ENCODE peak calls at places on chromosome 3, in six cellular contexts. C, R, U, P, E and L are unnamed samples.

GRCh38 chr3:89025185-89025584 is 82.2 kb upstream of the EPHA3 start:
- DNase-seq in R (no peak), E (no peak), P (no peak), U (peak; percentile 28), C (peak; percentile 15), L (no peak)

GRCh38 chr3:127041933-127042332 is 59.0 kb downstream of the PLXNA1 start:
- DNase-seq in U (no peak), E (no peak), P (no peak), R (no peak), C (no peak), L (no peak)

GRCh38 chr3:147419062-147419701 is 10.0 kb downstream of the ZIC1 start:
- DNase-seq in P (no peak), E (no peak), U (peak; percentile 86), R (peak; percentile 40), C (peak; percentile 90), L (peak; percentile 79)

GRCh38 chr3:164479406-164479805 is 598.9 kb downstream of the SI start:
- DNase-seq in E (no peak), C (no peak), U (no peak), P (no peak), R (no peak), L (no peak)

GRCh38 chr3:144129536-144130214 is 158.1 kb downstream of the DIPK2A start:
- DNase-seq in R (no peak), E (no peak), P (no peak), C (no peak), U (no peak), L (no peak)

GRCh38 chr3:17278006-17278405 is 393.3 kb downstream of the PLCL2 start:
- DNase-seq in R (no peak), C (no peak), E (no peak), U (no peak), P (no peak), L (no peak)

GRCh38 chr3:71063768-71064287 is 519.7 kb downstream of the FOXP1 start:
- DNase-seq in E (peak; percentile 32), R (no peak), C (no peak), P (no peak), U (no peak), L (no peak)

GRCh38 chr3:134892317-134892716 is 97.3 kb downstream of the EPHB1 start:
- DNase-seq in P (no peak), U (no peak), R (no peak), C (no peak), E (no peak), L (no peak)

GRCh38 chr3:119637679-119638525 is 22.5 kb downstream of the POPDC2 start:
- DNase-seq in U (no peak), R (no peak), P (no peak), C (no peak), E (no peak), L (no peak)

GRCh38 chr3:50154840-50155490 is at the start of gene SEMA3F:
- DNase-seq in E (peak; percentile 59), P (no peak), R (no peak), U (peak; percentile 94), C (no peak), L (peak; percentile 24)

GRCh38 chr3:15527031-15527459 is 5.5 kb upstream of the COLQ start:
- DNase-seq in R (no peak), U (peak; percentile 82), C (no peak), E (no peak), P (no peak), L (no peak)

GRCh38 chr3:67416703-67417102 is 237.7 kb downstream of the SUCLG2 start:
- DNase-seq in E (no peak), P (no peak), U (no peak), R (no peak), C (no peak), L (no peak)

GRCh38 chr3:135982404-135982761 is 16.9 kb downstream of the PPP2R3A start:
- DNase-seq in P (no peak), U (no peak), C (no peak), R (no peak), E (no peak), L (no peak)

GRCh38 chr3:66396161-66396760 is 104.6 kb downstream of the LRIG1 start:
- DNase-seq in P (no peak), E (no peak), C (no peak), U (no peak), R (no peak), L (no peak)

GRCh38 chr3:151276038-151277027 is 2.0 kb downstream of the P2RY14 start:
- DNase-seq in R (no peak), C (no peak), E (no peak), U (no peak), P (no peak), L (no peak)

GRCh38 chr3:122786067-122786466 is 7.6 kb downstream of the HSPBAP1 start:
- DNase-seq in C (no peak), U (no peak), P (no peak), R (no peak), E (no peak), L (no peak)

GRCh38 chr3:6281662-6282061 is 579.3 kb upstream of the GRM7 start:
- DNase-seq in C (no peak), E (no peak), R (no peak), P (no peak), U (no peak), L (no peak)

GRCh38 chr3:127903596-127903995 is 11.4 kb upstream of the KBTBD12 start:
- DNase-seq in P (no peak), U (no peak), C (no peak), E (no peak), R (no peak), L (no peak)

GRCh38 chr3:86990734-86991481 is at the start of gene VGLL3:
- DNase-seq in C (peak; percentile 8), E (peak; percentile 65), P (no peak), U (peak; percentile 85), R (no peak), L (no peak)

GRCh38 chr3:124772081-124772831 is 42.0 kb downstream of the UMPS start:
- DNase-seq in U (no peak), P (no peak), R (peak; percentile 68), C (peak; percentile 85), E (peak; percentile 40), L (no peak)

GRCh38 chr3:188266581-188267274 is 112.8 kb downstream of the LPP start:
- DNase-seq in P (no peak), R (no peak), U (no peak), E (peak; percentile 70), C (no peak), L (no peak)

GRCh38 chr3:106824856-106825255 is 552.4 kb upstream of the CCDC54 start:
- DNase-seq in E (peak; percentile 23), C (peak; percentile 40), U (peak; percentile 19), P (no peak), R (no peak), L (no peak)

GRCh38 chr3:15860014-15860934 is 62.5 kb upstream of the ANKRD28 start:
- DNase-seq in R (peak; percentile 61), C (peak; percentile 55), E (peak; percentile 23), P (no peak), U (peak; percentile 16), L (peak; percentile 63)

GRCh38 chr3:99549918-99550603 is 88.3 kb upstream of the COL8A1 start:
- DNase-seq in U (no peak), C (no peak), P (no peak), R (no peak), E (no peak), L (no peak)

GRCh38 chr3:45199837-45200648 is 26.0 kb downstream of the TMEM158 start:
- DNase-seq in C (no peak), R (no peak), E (peak; percentile 58), P (no peak), U (peak; percentile 64), L (no peak)

GRCh38 chr3:194003128-194004057 is 132.6 kb upstream of the HES1 start:
- DNase-seq in U (peak; percentile 78), E (peak; percentile 87), C (peak; percentile 29), P (no peak), R (peak; percentile 18), L (peak; percentile 22)

GRCh38 chr3:14716593-14716992 is 41.7 kb downstream of the C3orf20 start:
- DNase-seq in C (no peak), E (no peak), P (no peak), U (no peak), R (no peak), L (no peak)

GRCh38 chr3:117756580-117756979 is 1047.0 kb downstream of the TUSC7 start:
- DNase-seq in C (no peak), R (no peak), E (no peak), U (no peak), P (no peak), L (no peak)

GRCh38 chr3:118544458-118544857 is 490.2 kb downstream of the IGSF11 start:
- DNase-seq in C (no peak), R (no peak), E (no peak), P (no peak), U (peak; percentile 15), L (no peak)

GRCh38 chr3:14158370-14158769 is 20.0 kb downstream of the XPC start:
- DNase-seq in P (no peak), E (no peak), C (no peak), U (no peak), R (no peak), L (no peak)

GRCh38 chr3:43106293-43106628 is 382 bp upstream of the POMGNT2 start:
- DNase-seq in C (no peak), E (no peak), P (no peak), R (no peak), U (no peak), L (no peak)

GRCh38 chr3:120468635-120469295 is 18.0 kb upstream of the FSTL1 start:
- DNase-seq in P (no peak), R (no peak), U (no peak), C (no peak), E (no peak), L (no peak)

GRCh38 chr3:166195808-166196207 is 358.6 kb upstream of the BCHE start:
- DNase-seq in C (no peak), P (no peak), U (no peak), R (no peak), E (no peak), L (no peak)

GRCh38 chr3:70832035-70832795 is 519.8 kb upstream of the MDFIC2 start:
- DNase-seq in C (no peak), R (no peak), E (no peak), U (no peak), P (no peak), L (no peak)

GRCh38 chr3:149462653-149463052 is 11.8 kb upstream of the TM4SF4 start:
- DNase-seq in R (no peak), P (no peak), E (no peak), C (no peak), U (no peak), L (no peak)

GRCh38 chr3:174016186-174016585 is 618.6 kb downstream of the NLGN1 start:
- DNase-seq in P (no peak), R (no peak), E (no peak), C (no peak), U (no peak), L (no peak)